ENCODE peak calls at places on chromosomes 16 and 17, in seven cellular contexts. Y is endothelial cell of umbilical vein, I is sigmoid colon, D is GM23338, O is stomach, W is SK-N-SH, U is Panc1. Q is an unnamed sample.

GRCh38 chr17:66541461-66542182 is 239.2 kb downstream of the PRKCA start:
- DNase-seq in Y (no peak), I (no peak), D (no peak), O (no peak), W (peak), U (no peak), Q (no peak)

GRCh38 chr17:11326492-11326891 is 85.5 kb downstream of the SHISA6 start:
- DNase-seq in Y (no peak), I (no peak), D (no peak), O (no peak), W (no peak), U (no peak), Q (no peak)

GRCh38 chr16:88558457-88559442 is 11.5 kb upstream of the ZC3H18 start:
- DNase-seq in Y (peak), I (peak), D (peak), O (peak), W (peak), U (no peak), Q (peak)

GRCh38 chr16:81809567-81809966 is 30.5 kb downstream of the PLCG2 start:
- DNase-seq in Y (no peak), I (no peak), D (no peak), O (no peak), W (no peak), U (no peak), Q (no peak)

GRCh38 chr16:56356276-56357241 is 68.8 kb downstream of the AMFR start:
- DNase-seq in Y (peak), I (peak), D (peak), O (peak), W (peak), U (peak), Q (peak)

GRCh38 chr16:22663389-22664064 is 150.4 kb upstream of the HS3ST2 start:
- DNase-seq in Y (no peak), I (no peak), D (no peak), O (no peak), W (peak), U (no peak), Q (no peak)

GRCh38 chr17:55149485-55149884 is 115.3 kb upstream of the HLF start:
- DNase-seq in Y (no peak), I (no peak), D (no peak), O (no peak), W (no peak), U (no peak), Q (no peak)

GRCh38 chr17:41734139-41734948 is at the start of gene HAP1:
- DNase-seq in Y (peak), I (no peak), D (peak), O (peak), W (peak), U (no peak), Q (no peak)

GRCh38 chr16:12320298-12320706 is 343.8 kb downstream of the SNX29 start:
- DNase-seq in Y (no peak), I (no peak), D (no peak), O (no peak), W (no peak), U (no peak), Q (no peak)

GRCh38 chr17:75079023-75079373 is 8.8 kb upstream of the SLC16A5 start:
- DNase-seq in Y (no peak), I (no peak), D (no peak), O (no peak), W (no peak), U (no peak), Q (no peak)

GRCh38 chr17:75077072-75077489 is 10.7 kb upstream of the SLC16A5 start:
- DNase-seq in Y (no peak), I (no peak), D (peak), O (no peak), W (no peak), U (no peak), Q (peak)

GRCh38 chr17:75078097-75079022 is 9.4 kb upstream of the SLC16A5 start:
- DNase-seq in Y (no peak), I (no peak), D (no peak), O (no peak), W (no peak), U (no peak), Q (peak)

GRCh38 chr17:75075597-75076253 is 12.0 kb upstream of the SLC16A5 start:
- DNase-seq in Y (no peak), I (no peak), D (no peak), O (no peak), W (no peak), U (no peak), Q (no peak)

GRCh38 chr17:75077490-75078096 is 10.2 kb upstream of the SLC16A5 start:
- DNase-seq in Y (peak), I (peak), D (peak), O (peak), W (no peak), U (no peak), Q (peak)
- TF ChIP-seq CTCF in Y (peak), I (no peak), D (peak), O (peak), W (no peak), U (no peak), Q (peak)

GRCh38 chr16:54633943-54634362 is 296.7 kb upstream of the IRX5 start:
- DNase-seq in Y (peak), I (no peak), D (peak), O (peak), W (no peak), U (no peak), Q (no peak)
- TF ChIP-seq POLR2AphosphoS5 in Y (no peak), I (no peak), D (no peak), O (no peak), W (no peak), U (no peak), Q (no peak)

GRCh38 chr17:32276217-32276616 is 10.6 kb downstream of the RHBDL3 start:
- DNase-seq in Y (no peak), I (no peak), D (peak), O (no peak), W (no peak), U (no peak), Q (no peak)

GRCh38 chr17:32281011-32281451 is 15.4 kb downstream of the RHBDL3 start:
- DNase-seq in Y (peak), I (no peak), D (peak), O (peak), W (no peak), U (no peak), Q (no peak)

GRCh38 chr17:32277284-32277683 is 11.7 kb downstream of the RHBDL3 start:
- DNase-seq in Y (no peak), I (no peak), D (peak), O (no peak), W (no peak), U (no peak), Q (no peak)

GRCh38 chr17:32279933-32280716 is 14.5 kb downstream of the RHBDL3 start:
- DNase-seq in Y (no peak), I (no peak), D (peak), O (no peak), W (no peak), U (no peak), Q (no peak)

GRCh38 chr17:32278815-32279214 is 13.2 kb downstream of the RHBDL3 start:
- DNase-seq in Y (no peak), I (no peak), D (no peak), O (no peak), W (no peak), U (no peak), Q (no peak)
- H3K4me3 ChIP-seq in Y (no peak), I (no peak), D (no peak), O (no peak), W (no peak), U (no peak), Q (no peak)

DNA sequence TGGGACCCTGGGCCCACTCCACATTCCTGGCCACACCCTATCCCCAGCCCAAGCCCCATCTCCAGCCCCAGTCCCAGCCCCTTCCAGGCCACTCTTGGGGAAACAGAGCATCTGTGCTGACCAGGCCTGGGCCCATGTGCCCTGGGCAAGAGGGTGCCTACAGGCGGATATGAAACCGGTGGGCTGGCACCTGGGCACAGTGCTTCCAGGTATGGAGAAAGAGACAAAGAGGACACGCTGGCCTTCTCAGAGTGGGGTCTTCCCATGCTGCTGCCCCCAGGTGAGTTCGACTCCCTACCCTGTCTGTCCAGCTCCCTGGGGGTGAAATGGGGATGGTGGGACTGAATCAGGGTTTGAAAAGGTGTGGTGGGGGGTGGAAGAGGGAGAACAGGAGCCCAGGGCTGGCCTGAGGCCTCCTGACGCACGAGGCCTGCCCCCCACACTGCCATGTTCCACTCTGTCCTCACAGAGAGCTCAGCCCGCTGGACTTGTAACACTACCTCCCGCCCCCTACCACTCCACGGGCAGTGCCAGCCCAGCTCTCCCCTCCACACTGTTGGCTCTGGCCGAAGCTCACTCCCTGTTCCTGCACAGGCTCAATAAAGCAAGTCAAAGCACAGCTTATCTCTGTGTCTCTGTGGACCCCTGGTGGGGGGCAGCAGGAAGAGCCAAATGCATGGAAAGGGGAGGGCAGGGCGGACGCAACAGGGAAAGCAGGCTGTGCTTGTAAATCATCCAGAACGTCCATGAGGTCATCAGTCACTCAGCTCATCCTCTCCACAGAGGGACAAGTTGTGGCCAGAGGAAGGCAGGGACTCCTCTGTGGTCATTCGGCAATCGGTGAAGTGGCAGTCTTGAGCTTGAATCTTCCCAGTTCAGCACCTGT is 71.1 kb upstream of the TMEM97 start:
- DNase-seq in Y (no peak), I (no peak), D (peak), O (no peak), W (peak), U (no peak), Q (no peak)
- TF ChIP-seq CTCF in Y (no peak), I (no peak), D (peak), O (no peak), W (no peak), U (no peak), Q (no peak)

GRCh38 chr17:1455291-1455747 is 713 bp downstream of the CRK start:
- DNase-seq in Y (peak), I (peak), D (peak), O (peak), W (peak), U (no peak), Q (peak)
- TF ChIP-seq POLR2AphosphoS5 in Y (peak), I (no peak), D (no peak), O (peak), W (no peak), U (no peak), Q (no peak)

DNA sequence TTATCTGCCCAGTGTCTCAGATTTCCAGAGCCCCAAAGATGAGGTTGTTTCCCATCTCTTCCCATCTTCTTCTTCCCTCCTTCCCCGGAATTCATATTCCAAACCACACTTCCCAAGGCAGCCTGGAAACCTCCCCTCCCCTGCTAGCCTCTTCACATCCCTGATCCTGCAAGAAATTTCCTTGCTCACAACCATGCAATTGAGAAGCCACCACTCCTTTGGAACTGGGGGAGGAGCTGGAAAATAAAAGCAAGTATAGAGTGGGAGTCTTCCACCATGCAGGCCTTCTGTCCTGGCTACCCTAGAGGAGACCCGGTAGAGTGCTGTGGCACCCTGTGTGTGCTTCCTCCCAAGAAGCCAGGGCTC is 15.5 kb upstream of the HOXB2 start:
- DNase-seq in Y (no peak), I (no peak), D (no peak), O (no peak), W (no peak), U (no peak), Q (no peak)
- H3K4me3 ChIP-seq in Y (no peak), I (no peak), D (no peak), O (no peak), W (no peak), U (no peak), Q (no peak)

GRCh38 chr16:66165879-66166278 is 200.6 kb upstream of the CDH5 start:
- DNase-seq in Y (no peak), I (no peak), D (no peak), O (no peak), W (no peak), U (no peak), Q (no peak)

GRCh38 chr16:66168777-66169176 is 197.7 kb upstream of the CDH5 start:
- DNase-seq in Y (no peak), I (no peak), D (no peak), O (no peak), W (no peak), U (no peak), Q (no peak)

GRCh38 chr16:66166451-66166850 is 200.0 kb upstream of the CDH5 start:
- DNase-seq in Y (no peak), I (no peak), D (no peak), O (no peak), W (no peak), U (no peak), Q (no peak)

GRCh38 chr16:66169817-66170216 is 196.7 kb upstream of the CDH5 start:
- DNase-seq in Y (no peak), I (no peak), D (no peak), O (no peak), W (no peak), U (no peak), Q (no peak)

DNA sequence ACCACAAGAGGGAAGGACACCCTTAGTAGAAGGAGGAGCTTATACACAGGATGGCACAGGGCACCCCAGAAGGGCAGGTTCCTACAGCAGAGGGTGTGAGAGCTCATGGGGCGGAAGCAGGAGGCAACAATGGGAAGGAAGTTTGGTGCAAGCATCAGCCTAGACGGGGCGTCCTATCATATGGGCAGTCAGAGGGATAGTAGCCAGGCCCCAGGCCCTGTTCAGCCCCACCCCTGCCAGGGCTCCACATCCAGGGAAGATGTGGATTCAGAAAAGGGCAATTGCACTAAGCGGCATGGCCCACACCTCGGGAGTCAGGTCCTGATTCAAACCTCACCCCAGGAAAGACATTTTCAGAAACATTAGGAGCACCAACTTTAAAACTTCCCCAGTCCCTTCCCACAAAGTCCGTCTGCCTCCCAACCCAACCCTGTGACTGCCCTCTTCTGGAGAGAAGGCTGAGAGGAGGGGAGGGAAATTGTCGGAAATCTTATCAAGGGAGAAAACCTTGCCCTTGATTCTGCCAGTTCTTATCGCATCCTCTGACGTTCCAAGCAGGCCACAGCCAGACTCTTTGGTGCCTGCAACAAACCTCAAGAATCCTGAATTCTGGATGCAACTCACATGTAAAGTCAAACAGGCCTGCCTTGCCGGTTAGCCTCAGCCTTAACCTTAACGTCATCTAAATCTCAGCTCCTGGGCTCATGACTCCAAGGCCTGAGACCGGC is 198.8 kb upstream of the CDH5 start:
- DNase-seq in Y (no peak), I (no peak), D (peak), O (no peak), W (no peak), U (no peak), Q (no peak)
- TF ChIP-seq CTCF in Y (no peak), I (no peak), D (peak), O (no peak), W (peak), U (no peak), Q (no peak)

DNA sequence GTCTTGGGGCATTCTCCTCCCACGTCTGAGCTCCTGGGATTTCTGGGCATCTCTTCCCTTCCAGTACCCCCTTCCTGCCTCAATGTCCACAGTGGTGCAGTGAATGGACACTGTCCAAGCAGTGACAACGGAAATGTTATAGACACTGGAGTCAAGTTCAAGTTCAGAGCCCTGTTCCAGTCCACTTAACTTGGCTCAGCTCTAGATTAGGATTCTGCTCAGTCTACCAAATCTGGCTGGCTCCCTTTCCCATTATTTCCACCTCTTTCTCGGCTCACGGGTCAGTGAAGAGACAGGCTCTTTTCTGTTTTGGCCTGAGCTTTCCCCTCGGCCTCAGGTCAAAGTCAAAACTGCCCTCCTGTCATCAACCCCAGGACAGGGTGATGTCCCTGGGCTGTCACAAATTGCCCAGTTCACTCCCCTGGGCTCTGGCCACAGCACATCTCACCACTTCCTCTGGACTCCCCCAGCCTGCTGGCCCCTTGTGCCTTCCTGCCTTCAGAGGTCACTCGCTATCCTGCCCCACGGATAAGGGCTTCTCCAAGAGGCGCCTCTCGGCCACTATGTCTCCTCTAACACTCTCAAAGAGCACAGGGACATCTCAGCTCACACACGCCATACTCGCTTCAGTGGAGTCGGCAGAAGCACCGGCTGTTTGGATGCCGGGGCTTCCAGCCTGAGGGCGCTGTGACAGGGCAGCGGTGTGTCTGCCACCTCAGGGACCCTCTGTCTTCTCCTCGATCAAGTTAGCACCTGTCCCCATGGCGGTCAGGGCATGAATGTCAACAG is 17.7 kb upstream of the MRPL38 start:
- DNase-seq in Y (no peak), I (no peak), D (no peak), O (no peak), W (no peak), U (no peak), Q (no peak)
- TF ChIP-seq POLR2AphosphoS5 in Y (no peak), I (no peak), D (no peak), O (no peak), W (no peak), U (no peak), Q (no peak)

DNA sequence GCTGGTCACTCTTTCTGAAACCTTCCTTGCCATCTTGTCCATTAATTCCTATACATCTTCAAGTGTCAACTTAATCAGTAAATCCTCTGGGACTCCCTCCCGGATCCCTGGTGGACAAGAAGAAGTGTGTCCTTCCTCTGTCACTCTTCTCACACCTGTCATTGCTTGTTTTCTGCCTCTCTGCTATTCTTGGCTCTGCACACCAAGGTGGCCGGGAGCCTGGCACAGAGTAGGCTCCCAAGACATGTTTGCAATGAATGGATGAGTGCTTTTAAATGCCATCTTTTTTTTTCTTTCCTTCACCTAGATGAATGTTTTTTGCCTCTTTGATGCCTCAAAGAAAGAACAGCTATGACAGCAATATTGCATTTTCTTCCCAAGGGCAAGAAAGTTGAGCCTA is 58.0 kb upstream of the CLEC18A start:
- DNase-seq in Y (no peak), I (no peak), D (no peak), O (no peak), W (no peak), U (no peak), Q (no peak)
- H3K4me3 ChIP-seq in Y (no peak), I (no peak), D (no peak), O (no peak), W (no peak), U (no peak), Q (no peak)

GRCh38 chr16:13397126-13397525 is 495.7 kb downstream of the SHISA9 start:
- DNase-seq in Y (no peak), I (no peak), D (peak), O (no peak), W (no peak), U (no peak), Q (no peak)
- TF ChIP-seq CTCF in Y (no peak), I (no peak), D (peak), O (no peak), W (no peak), U (no peak), Q (no peak)

Q was measured in transverse colon.